ENCODE peak calls at places on chromosome 4, in five cellular contexts. X, Z, D, W and V are unnamed samples.
A peak's percentile ranks its signal among the peaks of the same experiment; 100 is the strongest.

GRCh38 chr4:130257271-130257670 is 1161.3 kb downstream of the C4orf33 start:
- DNase-seq in X (no peak), Z (no peak), D (no peak), W (no peak), V (no peak)

GRCh38 chr4:92305148-92305877 is 1.5 kb downstream of the GRID2 start:
- DNase-seq in X (peak; percentile 82), Z (no peak), D (no peak), W (no peak), V (peak; percentile 3)

GRCh38 chr4:99968330-99968729 is 18.3 kb upstream of the H2AZ1 start:
- DNase-seq in X (no peak), Z (no peak), D (no peak), W (no peak), V (no peak)

GRCh38 chr4:80186666-80187065 is 10.6 kb upstream of the PRDM8 start:
- DNase-seq in X (peak; percentile 7), Z (no peak), D (no peak), W (no peak), V (no peak)

GRCh38 chr4:151674804-151675290 is 86.0 kb downstream of the GATB start:
- DNase-seq in X (no peak), Z (no peak), D (no peak), W (no peak), V (no peak)

GRCh38 chr4:169272265-169272886 is 1.6 kb upstream of the SH3RF1 start:
- DNase-seq in X (no peak), Z (peak; percentile 47), D (no peak), W (no peak), V (no peak)

GRCh38 chr4:56641494-56642051 is 39.5 kb downstream of the HOPX start:
- DNase-seq in X (no peak), Z (no peak), D (no peak), W (peak; percentile 79), V (no peak)

GRCh38 chr4:87521757-87522374 is 7.3 kb downstream of the SPARCL1 start:
- DNase-seq in X (no peak), Z (no peak), D (no peak), W (no peak), V (no peak)

GRCh38 chr4:68021185-68021584 is 57.9 kb upstream of the TMPRSS11A start:
- DNase-seq in X (no peak), Z (no peak), D (no peak), W (no peak), V (no peak)

GRCh38 chr4:139920552-139920951 is 233.4 kb downstream of the MAML3 start:
- DNase-seq in X (no peak), Z (no peak), D (no peak), W (no peak), V (no peak)

GRCh38 chr4:118322831-118323502 is 29.8 kb downstream of the PRSS12 start:
- DNase-seq in X (no peak), Z (no peak), D (no peak), W (no peak), V (no peak)